ENCODE peak calls at places on chromosomes 5 and 9, in nine cellular contexts. Y, T, V, N, S, R, M, F and X are unnamed samples.

GRCh38 chr5:90534922-90535321 is 5.5 kb upstream of the LYSMD3 start:
- DNase-seq in R (no peak), F (no peak), M (no peak), N (no peak), T (no peak), V (no peak), Y (no peak), S (no peak), X (no peak)

GRCh38 chr9:136504512-136505348 is 21.9 kb upstream of the SEC16A start:
- DNase-seq in M (no peak), S (no peak), T (no peak), R (no peak), N (no peak), F (no peak), V (no peak), Y (no peak), X (no peak)

GRCh38 chr5:32462618-32463017 is 18.1 kb upstream of the ZFR start:
- DNase-seq in V (no peak), M (peak), S (no peak), N (no peak), T (no peak), R (no peak), F (no peak), Y (no peak), X (peak)

GRCh38 chr9:18800579-18800978 is 232.4 kb downstream of the SAXO1 start:
- DNase-seq in S (no peak), N (no peak), M (no peak), Y (no peak), V (no peak), F (no peak), R (no peak), T (no peak), X (no peak)

GRCh38 chr5:108720416-108720815 is 27.3 kb upstream of the FER start:
- DNase-seq in S (no peak), M (no peak), T (no peak), Y (no peak), N (no peak), V (no peak), R (no peak), F (no peak), X (no peak)

GRCh38 chr5:145982572-145983314 is 46.4 kb downstream of the SH3RF2 start:
- DNase-seq in M (no peak), S (no peak), N (no peak), F (no peak), V (no peak), Y (no peak), R (no peak), T (no peak), X (no peak)

GRCh38 chr5:9903806-9904205 is 273.7 kb upstream of the TAS2R1 start:
- DNase-seq in F (no peak), Y (no peak), R (no peak), V (no peak), M (no peak), S (peak), T (no peak), N (no peak), X (peak)

GRCh38 chr5:116502616-116503015 is 72.0 kb downstream of the SEMA6A start:
- DNase-seq in F (no peak), Y (no peak), S (peak), R (no peak), T (no peak), N (no peak), M (no peak), V (no peak), X (no peak)

GRCh38 chr5:159262859-159263568 is at the start of gene UBLCP1:
- DNase-seq in S (peak), V (peak), T (peak), R (peak), N (peak), F (peak), M (peak), Y (peak), X (peak)

GRCh38 chr9:105656131-105656921 is 5.9 kb upstream of the TAL2 start:
- DNase-seq in M (peak), V (peak), R (no peak), S (no peak), T (no peak), Y (no peak), N (peak), F (peak), X (peak)

GRCh38 chr5:179187229-179187678 is 127.1 kb downstream of the ZNF354C start:
- DNase-seq in F (no peak), Y (no peak), T (no peak), S (no peak), N (no peak), R (peak), M (peak), V (no peak), X (no peak)

GRCh38 chr5:153919161-153919560 is 119.5 kb downstream of the FAM114A2 start:
- DNase-seq in Y (no peak), M (no peak), S (no peak), R (no peak), N (no peak), T (no peak), V (no peak), F (no peak), X (no peak)

GRCh38 chr9:17723656-17724055 is 144.8 kb downstream of the SH3GL2 start:
- DNase-seq in T (no peak), V (no peak), S (no peak), F (no peak), M (no peak), R (no peak), Y (no peak), N (no peak), X (no peak)

GRCh38 chr5:125750538-125751186 is 672.5 kb upstream of the GRAMD2B start:
- DNase-seq in F (no peak), V (no peak), M (no peak), S (no peak), R (no peak), T (no peak), Y (no peak), N (no peak), X (no peak)

GRCh38 chr5:88732862-88733261 is 150.1 kb downstream of the MEF2C start:
- DNase-seq in S (no peak), F (no peak), N (no peak), Y (no peak), R (no peak), T (no peak), V (no peak), M (no peak), X (no peak)

GRCh38 chr9:86097510-86098224 is 1.7 kb downstream of the GOLM1 start:
- DNase-seq in V (no peak), S (no peak), M (no peak), R (no peak), N (no peak), Y (no peak), F (no peak), T (no peak), X (no peak)

GRCh38 chr9:5631021-5631420 is 2.1 kb downstream of the RIC1 start:
- DNase-seq in S (no peak), R (no peak), Y (no peak), T (no peak), M (peak), N (no peak), F (no peak), V (no peak), X (no peak)

GRCh38 chr5:79059674-79060073 is 9.8 kb downstream of the DMGDH start:
- DNase-seq in V (no peak), Y (no peak), M (no peak), S (no peak), R (no peak), T (no peak), F (no peak), N (no peak), X (no peak)

GRCh38 chr5:54469655-54470054 is 14.2 kb downstream of the HSPB3 start:
- DNase-seq in F (no peak), S (peak), R (no peak), V (no peak), N (no peak), T (no peak), Y (no peak), M (peak), X (no peak)